ENCODE peak calls at places on chromosome 21, in five cellular contexts. One of them, this sample, is unnamed.

GRCh38 chr21:26776320-26777021 is 68.7 kb downstream of the ADAMTS1 start:
- DNase-seq in Kasumi-1: no peak
- DNase-seq in naive thymus-derived CD4-positive, alpha-beta T cell: no peak
- DNase-seq in ACHN: peak; percentile 24
- DNase-seq in breast epithelium: no peak
- DNase-seq in this sample: no peak

GRCh38 chr21:45644041-45644906 is 749 bp downstream of the PCBP3 start:
- DNase-seq in Kasumi-1: no peak
- DNase-seq in naive thymus-derived CD4-positive, alpha-beta T cell: peak; percentile 24
- DNase-seq in ACHN: no peak
- DNase-seq in breast epithelium: no peak
- DNase-seq in this sample: no peak

GRCh38 chr21:43768868-43769167 is 7.3 kb downstream of the CSTB start:
- DNase-seq in Kasumi-1: no peak
- DNase-seq in naive thymus-derived CD4-positive, alpha-beta T cell: no peak
- DNase-seq in ACHN: no peak
- DNase-seq in breast epithelium: no peak
- DNase-seq in this sample: no peak

GRCh38 chr21:17903029-17903806 is 84.1 kb upstream of the C21orf91 start:
- DNase-seq in Kasumi-1: peak; percentile 33
- DNase-seq in naive thymus-derived CD4-positive, alpha-beta T cell: peak; percentile 56
- DNase-seq in ACHN: peak; percentile 51
- DNase-seq in breast epithelium: no peak
- DNase-seq in this sample: peak; percentile 2

GRCh38 chr21:43834146-43834905 is 30.7 kb upstream of the AGPAT3 start:
- DNase-seq in Kasumi-1: peak; percentile 72
- DNase-seq in naive thymus-derived CD4-positive, alpha-beta T cell: no peak
- DNase-seq in ACHN: no peak
- DNase-seq in breast epithelium: no peak
- DNase-seq in this sample: no peak

GRCh38 chr21:41976611-41977010 is 22.8 kb upstream of the C2CD2 start:
- DNase-seq in Kasumi-1: no peak
- DNase-seq in naive thymus-derived CD4-positive, alpha-beta T cell: no peak
- DNase-seq in ACHN: no peak
- DNase-seq in breast epithelium: no peak
- DNase-seq in this sample: no peak

GRCh38 chr21:27759091-27759659 is 792.3 kb upstream of the ADAMTS5 start:
- DNase-seq in Kasumi-1: no peak
- DNase-seq in naive thymus-derived CD4-positive, alpha-beta T cell: no peak
- DNase-seq in ACHN: peak; percentile 8
- DNase-seq in breast epithelium: no peak
- DNase-seq in this sample: no peak

GRCh38 chr21:28745131-28746055 is 247.3 kb downstream of the LTN1 start:
- DNase-seq in Kasumi-1: peak; percentile 90
- DNase-seq in naive thymus-derived CD4-positive, alpha-beta T cell: peak; percentile 64
- DNase-seq in ACHN: peak; percentile 75
- DNase-seq in breast epithelium: peak; percentile 68
- DNase-seq in this sample: peak; percentile 73

GRCh38 chr21:36320421-36321324 is 676 bp downstream of the MORC3 start:
- DNase-seq in Kasumi-1: peak; percentile 48
- DNase-seq in naive thymus-derived CD4-positive, alpha-beta T cell: peak; percentile 40
- DNase-seq in ACHN: peak; percentile 64
- DNase-seq in breast epithelium: peak; percentile 70
- DNase-seq in this sample: peak; percentile 72

GRCh38 chr21:36839123-36839522 is 127.3 kb downstream of the HLCS start:
- DNase-seq in Kasumi-1: no peak
- DNase-seq in naive thymus-derived CD4-positive, alpha-beta T cell: no peak
- DNase-seq in ACHN: no peak
- DNase-seq in breast epithelium: no peak
- DNase-seq in this sample: peak; percentile 68

GRCh38 chr21:26794597-26795397 is 50.4 kb downstream of the ADAMTS1 start:
- DNase-seq in Kasumi-1: no peak
- DNase-seq in naive thymus-derived CD4-positive, alpha-beta T cell: no peak
- DNase-seq in ACHN: no peak
- DNase-seq in breast epithelium: no peak
- DNase-seq in this sample: no peak

GRCh38 chr21:25459365-25459764 is 147.9 kb downstream of the MRPL39 start:
- DNase-seq in Kasumi-1: no peak
- DNase-seq in naive thymus-derived CD4-positive, alpha-beta T cell: no peak
- DNase-seq in ACHN: no peak
- DNase-seq in breast epithelium: no peak
- DNase-seq in this sample: no peak

GRCh38 chr21:43816611-43817071 is 27.3 kb downstream of the RRP1 start:
- DNase-seq in Kasumi-1: no peak
- DNase-seq in naive thymus-derived CD4-positive, alpha-beta T cell: no peak
- DNase-seq in ACHN: no peak
- DNase-seq in breast epithelium: no peak
- DNase-seq in this sample: no peak

GRCh38 chr21:34642211-34643075 is 26.4 kb upstream of the CLIC6 start:
- DNase-seq in Kasumi-1: no peak
- DNase-seq in naive thymus-derived CD4-positive, alpha-beta T cell: no peak
- DNase-seq in ACHN: no peak
- DNase-seq in breast epithelium: no peak
- DNase-seq in this sample: no peak

GRCh38 chr21:36608251-36608650 is 90.7 kb upstream of the SIM2 start:
- DNase-seq in Kasumi-1: no peak
- DNase-seq in naive thymus-derived CD4-positive, alpha-beta T cell: no peak
- DNase-seq in ACHN: no peak
- DNase-seq in breast epithelium: no peak
- DNase-seq in this sample: no peak

GRCh38 chr21:44263768-44264167 is 2.1 kb upstream of the DNMT3L start:
- DNase-seq in Kasumi-1: no peak
- DNase-seq in naive thymus-derived CD4-positive, alpha-beta T cell: no peak
- DNase-seq in ACHN: no peak
- DNase-seq in breast epithelium: no peak
- DNase-seq in this sample: no peak

GRCh38 chr21:9750341-9751086 is 770.9 kb upstream of the TPTE start:
- DNase-seq in Kasumi-1: no peak
- DNase-seq in naive thymus-derived CD4-positive, alpha-beta T cell: no peak
- DNase-seq in ACHN: no peak
- DNase-seq in breast epithelium: no peak
- DNase-seq in this sample: no peak

GRCh38 chr21:44993321-44994015 is 53.6 kb downstream of the SLX9 start:
- DNase-seq in Kasumi-1: no peak
- DNase-seq in naive thymus-derived CD4-positive, alpha-beta T cell: no peak
- DNase-seq in ACHN: no peak
- DNase-seq in breast epithelium: no peak
- DNase-seq in this sample: no peak

GRCh38 chr21:28805885-28806284 is 186.8 kb downstream of the LTN1 start:
- DNase-seq in Kasumi-1: no peak
- DNase-seq in naive thymus-derived CD4-positive, alpha-beta T cell: no peak
- DNase-seq in ACHN: no peak
- DNase-seq in breast epithelium: no peak
- DNase-seq in this sample: no peak

GRCh38 chr21:20720623-20721022 is 277.6 kb upstream of the NCAM2 start:
- DNase-seq in Kasumi-1: no peak
- DNase-seq in naive thymus-derived CD4-positive, alpha-beta T cell: no peak
- DNase-seq in ACHN: no peak
- DNase-seq in breast epithelium: no peak
- DNase-seq in this sample: no peak

GRCh38 chr21:38351176-38351959 is 94.6 kb downstream of the KCNJ15 start:
- DNase-seq in Kasumi-1: no peak
- DNase-seq in naive thymus-derived CD4-positive, alpha-beta T cell: no peak
- DNase-seq in ACHN: no peak
- DNase-seq in breast epithelium: no peak
- DNase-seq in this sample: no peak

GRCh38 chr21:45592208-45592619 is 50.0 kb upstream of the SLC19A1 start:
- DNase-seq in Kasumi-1: no peak
- DNase-seq in naive thymus-derived CD4-positive, alpha-beta T cell: peak; percentile 90
- DNase-seq in ACHN: no peak
- DNase-seq in breast epithelium: peak; percentile 34
- DNase-seq in this sample: no peak

GRCh38 chr21:34534522-34534921 is 22.5 kb upstream of the KCNE1 start:
- DNase-seq in Kasumi-1: no peak
- DNase-seq in naive thymus-derived CD4-positive, alpha-beta T cell: no peak
- DNase-seq in ACHN: no peak
- DNase-seq in breast epithelium: no peak
- DNase-seq in this sample: no peak

GRCh38 chr21:17105972-17106371 is 406.9 kb upstream of the CXADR start:
- DNase-seq in Kasumi-1: no peak
- DNase-seq in naive thymus-derived CD4-positive, alpha-beta T cell: no peak
- DNase-seq in ACHN: no peak
- DNase-seq in breast epithelium: no peak
- DNase-seq in this sample: no peak

GRCh38 chr21:42574234-42575027 is 60.8 kb downstream of the SLC37A1 start:
- DNase-seq in Kasumi-1: no peak
- DNase-seq in naive thymus-derived CD4-positive, alpha-beta T cell: no peak
- DNase-seq in ACHN: no peak
- DNase-seq in breast epithelium: peak; percentile 14
- DNase-seq in this sample: no peak

GRCh38 chr21:27572681-27573080 is 605.8 kb upstream of the ADAMTS5 start:
- DNase-seq in Kasumi-1: no peak
- DNase-seq in naive thymus-derived CD4-positive, alpha-beta T cell: no peak
- DNase-seq in ACHN: peak; percentile 96
- DNase-seq in breast epithelium: no peak
- DNase-seq in this sample: no peak